ENCODE peak calls at places on chromosomes 3 and 15, in four cellular contexts. C, J, T and D are unnamed samples.

GRCh38 chr15:69595009-69595825 is 142.6 kb downstream of the RPLP1 start:
- DNase-seq in C (no peak), T (no peak), J (peak), D (peak)

GRCh38 chr3:41202834-41203345 is 3.6 kb downstream of the CTNNB1 start:
- DNase-seq in C (no peak), T (peak), J (no peak), D (peak)

GRCh38 chr15:60949034-60949977 is 279.8 kb downstream of the RORA start:
- DNase-seq in C (no peak), J (no peak), T (no peak), D (no peak)

GRCh38 chr3:22704571-22705354 is 498.4 kb upstream of the UBE2E2 start:
- DNase-seq in J (no peak), C (no peak), T (no peak), D (no peak)

GRCh38 chr3:144106970-144107369 is 135.3 kb downstream of the DIPK2A start:
- DNase-seq in C (no peak), T (no peak), J (no peak), D (no peak)

GRCh38 chr15:70361106-70361505 is 263.4 kb upstream of the TLE3 start:
- DNase-seq in J (no peak), T (no peak), C (no peak), D (no peak)

GRCh38 chr15:65377105-65377975 is 462 bp downstream of the IGDCC3 start:
- DNase-seq in J (peak), T (no peak), C (no peak), D (peak)

GRCh38 chr15:64934023-64934422 is 22.3 kb downstream of the ANKDD1A start:
- DNase-seq in C (no peak), T (no peak), J (no peak), D (no peak)

GRCh38 chr3:164417955-164418354 is 660.3 kb downstream of the SI start:
- DNase-seq in T (no peak), C (no peak), J (no peak), D (no peak)

GRCh38 chr3:57757642-57758297 is 1.7 kb downstream of the SLMAP start:
- DNase-seq in T (no peak), C (no peak), J (peak), D (peak)

GRCh38 chr15:48416301-48416700 is 85.1 kb downstream of the DUT start:
- DNase-seq in C (no peak), J (no peak), T (no peak), D (no peak)

GRCh38 chr15:26879770-26880169 is 12.9 kb downstream of the GABRA5 start:
- DNase-seq in T (no peak), C (no peak), J (no peak), D (peak)

GRCh38 chr15:75904241-75904631 is 558 bp downstream of the FBXO22 start:
- DNase-seq in C (peak), J (peak), T (peak), D (no peak)

GRCh38 chr3:170848294-170848917 is 21.6 kb downstream of the RPL22L1 start:
- DNase-seq in J (no peak), C (no peak), T (peak), D (no peak)

GRCh38 chr3:117745516-117745915 is 1035.9 kb downstream of the TUSC7 start:
- DNase-seq in J (no peak), T (no peak), C (no peak), D (no peak)

GRCh38 chr15:24746094-24746493 is 70.5 kb downstream of the NPAP1 start:
- DNase-seq in T (no peak), J (no peak), C (no peak), D (no peak)

GRCh38 chr15:65862682-65863081 is 6.6 kb upstream of the RAB11A start:
- DNase-seq in J (peak), C (peak), T (no peak), D (no peak)